ENCODE peak calls at places on chromosome 20, in seven cellular contexts. I, A, K, L, E, M and U are unnamed samples.

GRCh38 chr20:49583669-49584417 is 15.9 kb upstream of the PTGIS start:
- DNase-seq in I (no peak), A (no peak), K (no peak), L (peak; percentile 97), E (peak; percentile 95), M (peak; percentile 29), U (peak; percentile 87)

GRCh38 chr20:23235173-23236027 is 115.2 kb upstream of the NXT1 start:
- DNase-seq in I (peak; percentile 86), A (no peak), K (peak; percentile 60), L (peak; percentile 50), E (peak; percentile 54), M (peak; percentile 69), U (peak; percentile 41)

GRCh38 chr20:8940311-8940710 is 128.6 kb upstream of the PLCB4 start:
- DNase-seq in I (no peak), A (no peak), K (no peak), L (no peak), E (no peak), M (no peak), U (peak; percentile 44)

GRCh38 chr20:7379621-7380220 is 560.5 kb downstream of the HAO1 start:
- DNase-seq in I (no peak), A (no peak), K (no peak), L (no peak), E (no peak), M (no peak), U (peak; percentile 70)

GRCh38 chr20:59044796-59045195 is 2.2 kb upstream of the PRELID3B start:
- DNase-seq in I (no peak), A (no peak), K (no peak), L (no peak), E (no peak), M (no peak), U (no peak)

GRCh38 chr20:14622796-14623195 is 285.4 kb upstream of the FLRT3 start:
- DNase-seq in I (peak; percentile 88), A (no peak), K (no peak), L (peak; percentile 27), E (peak; percentile 2), M (peak; percentile 32), U (peak; percentile 17)

GRCh38 chr20:61668771-61669503 is 396.7 kb downstream of the TAF4 start:
- DNase-seq in I (no peak), A (no peak), K (no peak), L (no peak), E (no peak), M (no peak), U (no peak)

GRCh38 chr20:3398681-3399252 is 8.7 kb downstream of the DNAAF9 start:
- DNase-seq in I (no peak), A (no peak), K (no peak), L (no peak), E (peak; percentile 86), M (peak; percentile 53), U (peak; percentile 60)

GRCh38 chr20:61812121-61812520 is 253.6 kb downstream of the TAF4 start:
- DNase-seq in I (no peak), A (no peak), K (no peak), L (no peak), E (no peak), M (no peak), U (no peak)

GRCh38 chr20:10761786-10762185 is 88.0 kb upstream of the JAG1 start:
- DNase-seq in I (no peak), A (no peak), K (no peak), L (peak; percentile 28), E (peak; percentile 58), M (no peak), U (peak; percentile 62)

GRCh38 chr20:13755809-13756208 is 28.9 kb downstream of the ESF1 start:
- DNase-seq in I (no peak), A (no peak), K (no peak), L (no peak), E (no peak), M (no peak), U (peak; percentile 32)

GRCh38 chr20:60694763-60695162 is 557.3 kb upstream of the CDH4 start:
- DNase-seq in I (peak; percentile 26), A (no peak), K (no peak), L (no peak), E (peak; percentile 47), M (no peak), U (peak; percentile 5)

GRCh38 chr20:53034899-53035298 is 62.7 kb downstream of the TSHZ2 start:
- DNase-seq in I (peak; percentile 39), A (no peak), K (no peak), L (no peak), E (no peak), M (no peak), U (no peak)

GRCh38 chr20:21490105-21490504 is 23.8 kb downstream of the NKX2-2 start:
- DNase-seq in I (peak; percentile 3), A (no peak), K (no peak), L (no peak), E (peak; percentile 23), M (no peak), U (peak; percentile 20)

GRCh38 chr20:1802385-1803215 is 92.6 kb upstream of the SIRPA start:
- DNase-seq in I (peak; percentile 86), A (no peak), K (peak; percentile 65), L (peak; percentile 67), E (peak; percentile 76), M (peak; percentile 73), U (peak; percentile 70)

GRCh38 chr20:19520261-19520660 is 237.8 kb upstream of the RIN2 start:
- DNase-seq in I (no peak), A (no peak), K (no peak), L (no peak), E (no peak), M (no peak), U (no peak)

GRCh38 chr20:18388860-18389259 is 78.0 kb downstream of the DZANK1 start:
- DNase-seq in I (no peak), A (no peak), K (no peak), L (peak; percentile 95), E (peak; percentile 77), M (peak; percentile 26), U (peak; percentile 51)

DNA sequence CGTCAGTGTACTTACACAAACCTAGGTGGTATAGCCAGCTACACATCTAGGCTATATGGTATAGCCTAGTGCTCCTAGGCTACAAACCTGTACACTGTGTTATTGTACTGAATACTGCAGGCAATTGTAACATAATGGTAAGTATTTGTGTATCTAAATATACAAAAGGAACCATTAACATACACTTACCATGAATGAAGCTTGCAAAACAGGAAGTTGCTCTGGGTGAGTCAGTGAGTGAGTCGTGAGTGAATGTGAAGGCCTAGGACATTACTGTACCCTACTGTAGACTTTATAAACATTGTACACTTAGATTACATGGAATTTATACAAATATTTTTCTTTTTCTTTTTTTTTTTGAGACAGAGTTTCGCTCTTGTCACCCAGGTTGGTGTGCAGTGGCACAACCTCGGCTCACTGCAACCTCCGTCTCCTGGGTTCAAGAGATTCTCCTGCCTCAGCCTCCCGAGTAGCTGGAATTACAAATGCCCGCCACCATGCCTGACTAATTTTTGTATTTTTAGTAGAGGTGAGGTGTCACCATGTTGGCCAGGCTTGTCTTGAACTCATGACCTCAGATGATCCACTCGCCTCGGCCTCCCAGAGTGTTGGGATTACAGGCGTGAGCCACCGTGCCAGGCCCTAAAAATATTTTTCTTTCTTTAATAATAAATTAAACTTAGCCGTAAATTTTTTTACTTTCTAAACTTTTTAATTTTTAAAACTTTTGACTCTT is 15.4 kb upstream of the KIAA1755 start:
- DNase-seq in I (no peak), A (no peak), K (no peak), L (peak; percentile 43), E (peak; percentile 96), M (peak; percentile 96), U (peak; percentile 88)
- H3K9ac ChIP-seq in I (no peak overlapping the region), A (no peak overlapping the region), K (no peak overlapping the region), L (no peak overlapping the region), E (peak overlapping the region; percentile 15), M (peak overlapping the region; percentile 39), U (no peak overlapping the region)

GRCh38 chr20:44897133-44897532 is 11.6 kb downstream of the YWHAB start:
- DNase-seq in I (no peak), A (no peak), K (no peak), L (no peak), E (no peak), M (no peak), U (no peak)
- H3K27ac ChIP-seq in I (no peak overlapping the region), A (no peak overlapping the region), K (no peak overlapping the region), L (no peak overlapping the region), E (no peak overlapping the region), M (no peak overlapping the region), U (no peak overlapping the region)

GRCh38 chr20:47263080-47263479 is 93.4 kb downstream of the ZMYND8 start:
- DNase-seq in I (no peak), A (no peak), K (no peak), L (no peak), E (no peak), M (no peak), U (no peak)
- H3K9ac ChIP-seq in I (no peak overlapping the region), A (peak overlapping the region; percentile 72), K (no peak overlapping the region), L (no peak overlapping the region), E (no peak overlapping the region), M (peak overlapping the region; percentile 15), U (no peak overlapping the region)

GRCh38 chr20:64106981-64107735 is at the start of gene NPBWR2:
- DNase-seq in I (peak; percentile 30), A (no peak), K (no peak), L (no peak), E (no peak), M (no peak), U (no peak)
- H3K27ac ChIP-seq in I (no peak within 1 kb of the TSS), A (no peak within 1 kb of the TSS), K (no peak within 1 kb of the TSS), L (no peak within 1 kb of the TSS), E (no peak within 1 kb of the TSS), M (no peak within 1 kb of the TSS), U (no peak within 1 kb of the TSS)

DNA sequence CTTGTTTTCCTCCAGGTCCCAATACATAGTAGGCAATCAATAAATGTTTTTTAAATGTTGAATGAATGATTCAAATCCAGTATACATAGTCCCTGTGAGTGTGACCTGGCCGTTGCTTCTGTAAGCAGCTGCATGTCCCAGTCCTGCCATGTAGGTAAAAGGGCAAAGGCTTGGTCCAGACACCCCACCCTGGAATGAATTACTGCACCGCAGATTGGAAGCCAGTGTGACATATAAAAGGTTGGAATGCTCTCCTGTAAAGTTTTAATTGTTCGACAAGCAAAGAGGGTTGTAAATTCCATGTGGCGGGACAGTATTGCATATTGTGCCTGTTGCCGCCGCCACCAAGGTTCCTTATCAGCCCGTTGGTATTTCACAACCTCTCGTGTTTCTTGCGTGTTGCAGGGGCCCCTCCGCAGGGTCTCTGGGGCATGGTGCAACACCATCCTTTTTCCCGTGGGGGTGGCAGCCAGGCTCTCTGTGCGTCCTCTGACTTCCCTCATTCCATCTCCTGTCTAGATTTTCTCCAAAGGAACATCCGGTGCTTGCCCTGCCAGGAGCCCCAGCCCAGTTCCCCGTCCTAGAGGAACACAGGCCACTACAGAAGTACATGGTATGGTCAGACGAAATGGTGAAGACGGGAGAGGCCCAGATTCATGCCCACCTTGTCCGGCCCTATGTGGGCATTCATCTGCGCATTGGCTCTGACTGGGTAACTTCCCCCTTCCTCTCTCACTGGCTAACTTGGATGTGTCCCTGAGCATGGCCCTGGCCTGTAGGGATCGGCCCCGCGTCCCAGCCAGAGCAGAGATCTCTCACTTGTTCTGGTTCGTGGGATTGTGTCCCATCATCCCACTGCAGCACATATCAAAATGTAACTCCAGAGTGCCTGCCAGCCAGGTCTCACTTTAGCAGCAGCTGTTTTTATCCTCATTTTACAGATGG is 20.3 kb downstream of the POFUT1 start:
- DNase-seq in I (peak; percentile 50), A (no peak), K (no peak), L (no peak), E (no peak), M (peak; percentile 43), U (no peak)
- H3K9ac ChIP-seq in I (no peak overlapping the region), A (no peak overlapping the region), K (no peak overlapping the region), L (no peak overlapping the region), E (no peak overlapping the region), M (no peak overlapping the region), U (no peak overlapping the region)

GRCh38 chr20:35084998-35085397 is 7.6 kb downstream of the TRPC4AP start:
- DNase-seq in I (no peak), A (no peak), K (no peak), L (no peak), E (no peak), M (no peak), U (no peak)
- H3K27ac ChIP-seq in I (no peak overlapping the region), A (no peak overlapping the region), K (no peak overlapping the region), L (no peak overlapping the region), E (no peak overlapping the region), M (no peak overlapping the region), U (no peak overlapping the region)